ENCODE peak calls at places on chromosomes 16 and 17, in six cellular contexts. X is HCT116, K is K562, Z is GM12878, S is H1, Q is HepG2. A is an unnamed sample.

GRCh38 chr17:45168991-45169752 is 7.5 kb downstream of the HEXIM2 start:
- DNase-seq in X (no peak), K (no peak), Z (no peak), S (no peak), Q (no peak), A (no peak)

GRCh38 chr17:57471941-57472368 is 215.6 kb downstream of the MSI2 start:
- DNase-seq in X (no peak), K (no peak), Z (no peak), S (no peak), Q (no peak), A (peak; percentile 42)

GRCh38 chr16:51134269-51134812 is 16.7 kb downstream of the SALL1 start:
- DNase-seq in X (no peak), K (no peak), Z (no peak), S (no peak), Q (no peak), A (no peak)

GRCh38 chr17:68468785-68469184 is 11.5 kb upstream of the WIPI1 start:
- DNase-seq in X (no peak), K (no peak), Z (no peak), S (no peak), Q (peak; percentile 76), A (no peak)

GRCh38 chr17:7383742-7384488 is 3.0 kb downstream of the TNK1 start:
- DNase-seq in X (no peak), K (no peak), Z (no peak), S (no peak), Q (no peak), A (no peak)

GRCh38 chr16:8355714-8356113 is 234.6 kb downstream of the TMEM114 start:
- DNase-seq in X (no peak), K (peak; percentile 14), Z (no peak), S (no peak), Q (no peak), A (peak; percentile 38)

GRCh38 chr17:45382982-45383381 is 49.7 kb downstream of the ARHGAP27 start:
- DNase-seq in X (no peak), K (no peak), Z (no peak), S (no peak), Q (no peak), A (no peak)

GRCh38 chr17:41710472-41711090 is 1.6 kb upstream of the GAST start:
- DNase-seq in X (no peak), K (no peak), Z (no peak), S (no peak), Q (no peak), A (no peak)

GRCh38 chr17:41199421-41200098 is 9.9 kb downstream of the KRTAP9-1 start:
- DNase-seq in X (no peak), K (no peak), Z (no peak), S (no peak), Q (no peak), A (no peak)

GRCh38 chr17:42459256-42459982 is 741 bp downstream of the ATP6V0A1 start:
- DNase-seq in X (no peak), K (peak; percentile 85), Z (no peak), S (no peak), Q (peak; percentile 65), A (no peak)

GRCh38 chr17:40122466-40122943 is 734 bp downstream of the MSL1 start:
- DNase-seq in X (no peak), K (peak; percentile 55), Z (no peak), S (no peak), Q (no peak), A (no peak)

GRCh38 chr16:89695875-89696597 is 5.5 kb downstream of the SPATA2L start:
- DNase-seq in X (no peak), K (no peak), Z (no peak), S (no peak), Q (no peak), A (no peak)

GRCh38 chr16:89123831-89124100 is 30.1 kb downstream of the ACSF3 start:
- DNase-seq in X (no peak), K (no peak), Z (no peak), S (no peak), Q (no peak), A (no peak)

GRCh38 chr17:77808663-77809425 is 149.7 kb upstream of the TNRC6C start:
- DNase-seq in X (no peak), K (no peak), Z (no peak), S (no peak), Q (no peak), A (no peak)

GRCh38 chr17:3531266-3532101 is 26.1 kb downstream of the TRPV3 start:
- DNase-seq in X (no peak), K (no peak), Z (no peak), S (no peak), Q (no peak), A (no peak)

GRCh38 chr17:15263680-15264079 is 1.4 kb downstream of the PMP22 start:
- DNase-seq in X (no peak), K (no peak), Z (no peak), S (no peak), Q (no peak), A (no peak)
- H3K4me3 ChIP-seq in X (peak overlapping the region; percentile 81), K (no peak overlapping the region), Z (no peak overlapping the region), S (peak overlapping the region; percentile 71), Q (no peak overlapping the region), A (peak overlapping the region; percentile 64)

GRCh38 chr17:17439971-17440843 is 36.6 kb upstream of the MED9 start:
- DNase-seq in X (peak; percentile 61), K (peak; percentile 78), Z (peak; percentile 15), S (peak; percentile 74), Q (peak; percentile 77), A (peak; percentile 49)
- TF ChIP-seq YY1 in X (no peak), K (no peak), Z (no peak), S (no peak), Q (no peak), A (no peak)

DNA sequence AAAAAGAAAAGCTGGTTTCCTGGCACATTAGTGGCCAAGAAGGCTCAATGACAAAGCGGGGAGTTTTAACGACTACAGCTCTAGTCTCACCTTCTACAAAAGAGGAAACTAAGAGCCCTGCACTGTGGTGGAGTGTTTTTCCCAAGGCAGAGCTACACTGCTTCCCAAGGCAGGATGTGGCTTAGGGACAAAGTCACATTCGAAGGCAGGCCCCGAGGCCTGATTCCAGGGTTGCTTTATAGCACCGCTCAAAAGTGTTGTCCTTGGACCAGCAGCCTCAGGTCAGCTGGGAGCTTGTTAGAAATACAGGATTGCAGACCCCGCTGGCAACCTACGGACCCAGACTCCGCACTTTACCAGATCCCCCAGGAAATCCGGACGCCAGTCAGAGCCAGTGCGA is 23.8 kb downstream of the TMEM92 start:
- DNase-seq in X (no peak), K (no peak), Z (no peak), S (no peak), Q (no peak), A (no peak)
- TF ChIP-seq ZNF274 in X (no peak), K (no peak), Z (no peak), S (no peak), Q (no peak), A (no peak)

DNA sequence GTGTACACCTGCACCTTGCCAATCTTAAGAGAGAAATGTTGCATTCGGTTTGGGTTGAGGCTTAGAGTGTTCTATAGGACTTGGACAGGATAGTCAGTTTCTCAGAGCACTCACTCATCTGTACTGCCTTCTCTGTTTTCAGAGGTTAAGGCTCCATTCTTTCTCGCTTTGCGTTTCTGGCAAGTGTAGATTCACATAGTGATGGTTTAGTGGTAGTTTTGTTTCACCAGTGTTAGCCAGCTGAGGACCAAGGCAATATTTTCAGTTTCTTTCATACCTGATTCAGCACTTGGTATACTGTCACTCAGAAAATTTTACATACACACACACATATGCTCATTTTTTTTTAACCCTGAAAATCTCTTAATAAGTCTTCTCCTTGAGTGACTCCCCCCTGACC is 1.3 kb downstream of the ATXN1L start:
- DNase-seq in X (no peak), K (no peak), Z (no peak), S (no peak), Q (no peak), A (no peak)
- H3K4me3 ChIP-seq in X (peak overlapping the region; percentile 88), K (peak overlapping the region; percentile 91), Z (peak overlapping the region; percentile 92), S (peak overlapping the region; percentile 78), Q (peak overlapping the region; percentile 99), A (peak overlapping the region; percentile 99)

DNA sequence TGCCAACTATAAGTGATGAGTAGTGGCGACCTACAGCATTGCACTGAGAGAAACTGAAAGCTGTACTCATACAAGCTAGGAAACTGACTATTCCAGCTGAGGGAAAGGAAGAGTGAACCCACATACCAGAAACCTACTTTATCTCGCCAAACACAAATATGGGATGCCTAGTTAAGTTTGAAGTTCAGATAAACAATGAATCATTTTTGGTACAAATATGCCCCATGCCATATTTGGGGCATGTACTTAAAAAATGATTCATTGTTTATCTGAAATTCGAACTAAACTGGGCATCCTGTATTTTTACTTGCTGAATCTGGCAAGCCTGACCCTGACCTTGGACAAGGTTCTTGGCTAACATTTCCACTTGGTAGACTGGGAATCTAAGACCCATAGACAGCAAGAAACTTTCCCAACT is 527.8 kb upstream of the PSMD7 start:
- DNase-seq in X (no peak), K (no peak), Z (no peak), S (no peak), Q (no peak), A (no peak)
- TF ChIP-seq YY1 in X (no peak), K (no peak), Z (no peak), S (no peak), Q (no peak), A (no peak)

GRCh38 chr16:87955302-87956168 is 4.3 kb downstream of the BANP start:
- DNase-seq in X (no peak), K (peak; percentile 26), Z (no peak), S (no peak), Q (no peak), A (no peak)

GRCh38 chr16:87956771-87957279 is 5.6 kb downstream of the BANP start:
- DNase-seq in X (no peak), K (peak; percentile 68), Z (no peak), S (no peak), Q (peak; percentile 34), A (no peak)

GRCh38 chr16:87957296-87958069 is 6.2 kb downstream of the BANP start:
- DNase-seq in X (no peak), K (no peak), Z (no peak), S (no peak), Q (no peak), A (no peak)

GRCh38 chr16:87954826-87955225 is 3.6 kb downstream of the BANP start:
- DNase-seq in X (no peak), K (no peak), Z (no peak), S (no peak), Q (no peak), A (no peak)

GRCh38 chr16:87956169-87956770 is 5.0 kb downstream of the BANP start:
- DNase-seq in X (no peak), K (peak; percentile 77), Z (peak; percentile 42), S (no peak), Q (no peak), A (no peak)
- TF ChIP-seq ZNF274 in X (no peak), K (no peak), Z (no peak), S (no peak), Q (no peak), A (no peak)

GRCh38 chr16:4271176-4272113 is 1.4 kb downstream of the TFAP4 start:
- DNase-seq in X (peak; percentile 86), K (peak; percentile 96), Z (peak; percentile 52), S (no peak), Q (peak; percentile 91), A (peak; percentile 90)

GRCh38 chr16:4272114-4272954 is 489 bp downstream of the TFAP4 start:
- DNase-seq in X (no peak), K (peak; percentile 57), Z (no peak), S (no peak), Q (peak; percentile 35), A (peak; percentile 15)

GRCh38 chr16:4273858-4274291 is 1.1 kb upstream of the TFAP4 start:
- DNase-seq in X (peak; percentile 51), K (no peak), Z (no peak), S (no peak), Q (peak; percentile 32), A (peak; percentile 73)

GRCh38 chr16:4270091-4270490 is 2.7 kb downstream of the TFAP4 start:
- DNase-seq in X (no peak), K (no peak), Z (no peak), S (no peak), Q (no peak), A (no peak)

GRCh38 chr16:4270595-4270994 is 2.2 kb downstream of the TFAP4 start:
- DNase-seq in X (no peak), K (no peak), Z (no peak), S (no peak), Q (no peak), A (no peak)
- H3K4me3 ChIP-seq in X (peak overlapping the region; percentile 84), K (peak overlapping the region; percentile 98), Z (peak overlapping the region; percentile 91), S (peak overlapping the region; percentile 97), Q (peak overlapping the region; percentile 76), A (no peak overlapping the region)

A was measured in NT2/D1.